ENCODE peak calls at places on chromosomes 11 and 22, in eight cellular contexts. A is type B pancreatic cell; J is stimulated activated CD8-positive, alpha-beta memory T cell treated with anti-CD3 and anti-CD28 coated beads, Interleukin-15, amount 100 ng/mL, for 1 hour; T is HCT116; E is cardiac fibroblast; D is Daoy; H is activated CD4-positive, alpha-beta T cell treated with anti-CD3 and anti-CD28 coated beads, Interleukin-2, amount 10 ng/mL, durations not matched to agents 7 days and 5 days; P is activated gamma-delta T cell treated with anti-CD3 and anti-CD28 coated beads, Interleukin-2, amount 50 U/mL, for 16 hours. Y is an unnamed sample.

GRCh38 chr11:1943977-1944376 is 3.2 kb upstream of the MRPL23 start:
- DNase-seq in A (peak; percentile 56), J (no peak), T (no peak), E (peak; percentile 38), D (peak; percentile 55), H (peak; percentile 6), P (no peak), Y (no peak)

GRCh38 chr11:114036156-114036811 is 23.2 kb upstream of the ZBTB16 start:
- DNase-seq in A (peak; percentile 78), J (peak; percentile 20), T (peak; percentile 41), E (peak; percentile 88), D (peak; percentile 76), H (peak; percentile 51), P (peak; percentile 45), Y (peak; percentile 8)

GRCh38 chr22:48084041-48084748 is 1321.7 kb downstream of the TBC1D22A start:
- DNase-seq in A (no peak), J (no peak), T (no peak), E (no peak), D (no peak), H (peak; percentile 30), P (no peak), Y (no peak)

GRCh38 chr22:35725521-35725920 is 7.8 kb downstream of the APOL5 start:
- DNase-seq in A (no peak), J (no peak), T (no peak), E (no peak), D (no peak), H (no peak), P (no peak), Y (no peak)

GRCh38 chr11:64996327-64996709 is 453 bp downstream of the BATF2 start:
- DNase-seq in A (no peak), J (no peak), T (no peak), E (peak; percentile 11), D (no peak), H (no peak), P (no peak), Y (no peak)

GRCh38 chr11:125404136-125404810 is 91.8 kb downstream of the FEZ1 start:
- DNase-seq in A (no peak), J (no peak), T (no peak), E (peak; percentile 5), D (no peak), H (no peak), P (no peak), Y (no peak)

GRCh38 chr11:76166314-76166713 is 40.0 kb downstream of the WNT11 start:
- DNase-seq in A (no peak), J (no peak), T (no peak), E (no peak), D (peak; percentile 48), H (no peak), P (no peak), Y (no peak)

GRCh38 chr11:90747057-90747456 is 524.2 kb upstream of the CHORDC1 start:
- DNase-seq in A (no peak), J (no peak), T (no peak), E (peak; percentile 7), D (no peak), H (no peak), P (no peak), Y (no peak)

GRCh38 chr11:1083621-1084551 is 9.2 kb downstream of the MUC2 start:
- DNase-seq in A (no peak), J (no peak), T (no peak), E (no peak), D (no peak), H (no peak), P (no peak), Y (no peak)

GRCh38 chr22:36397081-36397766 is 9.5 kb upstream of the MYH9 start:
- DNase-seq in A (no peak), J (no peak), T (no peak), E (peak; percentile 67), D (peak; percentile 54), H (no peak), P (no peak), Y (no peak)

GRCh38 chr11:122122179-122122578 is 6.2 kb upstream of the BLID start:
- DNase-seq in A (no peak), J (no peak), T (no peak), E (no peak), D (no peak), H (no peak), P (no peak), Y (no peak)

GRCh38 chr11:132200303-132200936 is 830.0 kb downstream of the NTM start:
- DNase-seq in A (no peak), J (no peak), T (no peak), E (no peak), D (no peak), H (no peak), P (no peak), Y (no peak)

GRCh38 chr11:29321293-29322132 is 695.3 kb downstream of the KCNA4 start:
- DNase-seq in A (no peak), J (no peak), T (peak; percentile 39), E (peak; percentile 36), D (peak; percentile 84), H (no peak), P (no peak), Y (no peak)

GRCh38 chr22:21621025-21621424 is 8.8 kb downstream of the YDJC start:
- DNase-seq in A (no peak), J (no peak), T (no peak), E (no peak), D (no peak), H (no peak), P (no peak), Y (no peak)

Y was measured in AML-193.